ENCODE peak calls at places on chromosome 17, in nine cellular contexts. V is HT-29; B is neural crest cell; E is GF-D8; T is head of caudate nucleus; Z is stimulated activated CD4-positive, alpha-beta T cell treated with anti-CD3 and anti-CD28 coated beads, TNF-alpha, amount 100 ng/mL, for 48 hours; L is IMR-90; S is small intestine; F is ACHN. Y is an unnamed sample.

GRCh38 chr17:77154187-77154586 is 13.4 kb downstream of the SEC14L1 start:
- DNase-seq in F (no peak), E (no peak), V (no peak), Z (no peak), L (no peak), T (no peak), B (no peak), S (no peak), Y (no peak)

GRCh38 chr17:61149106-61149505 is 250.5 kb upstream of the TBX2 start:
- DNase-seq in L (no peak), B (no peak), T (no peak), Z (no peak), V (no peak), F (no peak), S (no peak), E (no peak), Y (no peak)

GRCh38 chr17:64627797-64628196 is 34.3 kb downstream of the SMURF2 start:
- DNase-seq in B (no peak), V (no peak), S (peak; percentile 38), E (no peak), F (no peak), L (no peak), Z (no peak), T (no peak), Y (no peak)

GRCh38 chr17:64420143-64420670 is 28.7 kb upstream of the MILR1 start:
- DNase-seq in S (peak; percentile 84), E (peak; percentile 47), F (peak; percentile 78), T (no peak), Z (peak; percentile 31), B (peak; percentile 17), V (peak; percentile 91), L (peak; percentile 84), Y (no peak)

GRCh38 chr17:43803758-43804157 is 23.5 kb downstream of the CFAP97D1 start:
- DNase-seq in B (no peak), T (no peak), F (no peak), L (peak; percentile 14), E (no peak), V (no peak), S (no peak), Z (no peak), Y (peak; percentile 39)

GRCh38 chr17:3710951-3711383 is 12.7 kb upstream of the HASPIN start:
- DNase-seq in Z (peak; percentile 58), V (peak; percentile 38), F (peak; percentile 59), L (peak; percentile 71), E (no peak), S (peak; percentile 70), B (no peak), T (no peak), Y (no peak)

GRCh38 chr17:62017496-62017895 is 47.6 kb downstream of the MED13 start:
- DNase-seq in B (no peak), T (no peak), V (no peak), Z (no peak), S (no peak), E (no peak), F (no peak), L (peak; percentile 76), Y (no peak)

GRCh38 chr17:81480140-81480917 is 32.3 kb downstream of the ACTG1 start:
- DNase-seq in S (no peak), Z (no peak), L (peak; percentile 76), B (no peak), F (peak; percentile 55), V (no peak), T (no peak), E (no peak), Y (no peak)

GRCh38 chr17:63704259-63704576 is 4.3 kb upstream of the LIMD2 start:
- DNase-seq in E (no peak), S (no peak), B (no peak), L (no peak), F (no peak), T (no peak), Z (no peak), V (no peak), Y (no peak)